ENCODE peak calls at places on chromosomes 13 and 19, in seven cellular contexts. Q, C, T, G, E, V and Y are unnamed samples.

GRCh38 chr19:29404951-29405727 is 120.7 kb upstream of the VSTM2B start:
- DNase-seq in Q (no peak), C (no peak), T (no peak), G (no peak), E (no peak), V (no peak), Y (no peak)

GRCh38 chr19:48085904-48086864 is 24.4 kb downstream of the PLA2G4C start:
- DNase-seq in Q (no peak), C (no peak), T (no peak), G (no peak), E (no peak), V (no peak), Y (no peak)

GRCh38 chr19:38975861-38976271 is 324 bp upstream of the FBXO17 start:
- DNase-seq in Q (no peak), C (no peak), T (peak), G (no peak), E (no peak), V (peak), Y (no peak)

GRCh38 chr13:109547942-109548860 is 238.2 kb downstream of the IRS2 start:
- DNase-seq in Q (no peak), C (no peak), T (no peak), G (no peak), E (no peak), V (no peak), Y (no peak)

GRCh38 chr13:24688901-24689300 is 8.7 kb downstream of the ATP12A start:
- DNase-seq in Q (no peak), C (no peak), T (no peak), G (no peak), E (no peak), V (no peak), Y (no peak)

GRCh38 chr13:87235621-87236020 is 435.6 kb upstream of the SLITRK5 start:
- DNase-seq in Q (no peak), C (no peak), T (no peak), G (no peak), E (no peak), V (peak), Y (no peak)

GRCh38 chr13:38463047-38463446 is 113.4 kb downstream of the UFM1 start:
- DNase-seq in Q (no peak), C (no peak), T (no peak), G (no peak), E (no peak), V (no peak), Y (no peak)

GRCh38 chr19:21463449-21464105 is 41.8 kb upstream of the ZNF429 start:
- DNase-seq in Q (peak), C (peak), T (no peak), G (no peak), E (no peak), V (peak), Y (peak)

GRCh38 chr13:96821381-96821780 is 172.9 kb downstream of the OXGR1 start:
- DNase-seq in Q (no peak), C (no peak), T (peak), G (no peak), E (no peak), V (peak), Y (no peak)